ENCODE peak calls at places on chromosomes 13 and 19, in nine cellular contexts. D is Peyer's patch, Z is fibroblast of the conjunctiva, M is ELR, R is hypothalamus, V is NCI-H2227 treated with DMSO at 0.1 percent for 48 hours, A is LoVo, E is mucosa of descending colon, F is progenitor cell of endocrine pancreas. N is an unnamed sample.

GRCh38 chr19:44662686-44663085 is 8.6 kb upstream of the CEACAM19 start:
- DNase-seq in M (no peak), A (no peak), D (no peak), E (no peak), V (no peak), F (no peak), Z (no peak), R (no peak), N (no peak)

GRCh38 chr13:30088312-30088855 is 219.0 kb downstream of the KATNAL1 start:
- DNase-seq in E (no peak), R (no peak), V (no peak), M (no peak), D (no peak), A (no peak), F (no peak), Z (no peak), N (no peak)

GRCh38 chr19:48477696-48478338 is 8.6 kb downstream of the CYTH2 start:
- DNase-seq in F (no peak), Z (no peak), M (no peak), D (no peak), R (no peak), A (no peak), E (no peak), V (no peak), N (no peak)

GRCh38 chr19:8673281-8673891 is 25.2 kb downstream of the ACTL9 start:
- DNase-seq in D (no peak), V (no peak), M (no peak), F (no peak), E (no peak), A (no peak), R (no peak), Z (no peak), N (no peak)

GRCh38 chr19:56111601-56112312 is 9.3 kb downstream of the ZNF787 start:
- DNase-seq in E (peak; percentile 83), V (peak; percentile 42), R (peak; percentile 24), M (no peak), A (no peak), Z (no peak), D (peak; percentile 78), F (no peak), N (no peak)

GRCh38 chr13:101417501-101417900 is 1.2 kb upstream of the NALCN start:
- DNase-seq in E (no peak), A (no peak), F (no peak), M (no peak), V (no peak), D (no peak), R (no peak), Z (no peak), N (no peak)

GRCh38 chr13:77637583-77637982 is 59.9 kb upstream of the SLAIN1 start:
- DNase-seq in M (no peak), R (no peak), F (no peak), A (no peak), E (no peak), V (no peak), Z (no peak), D (no peak), N (no peak)

GRCh38 chr13:30829145-30829544 is 76.9 kb upstream of the MEDAG start:
- DNase-seq in R (no peak), M (peak; percentile 94), V (no peak), Z (no peak), F (no peak), E (no peak), D (no peak), A (peak; percentile 60), N (no peak)

GRCh38 chr19:19657397-19657783 is 6.1 kb downstream of the ATP13A1 start:
- DNase-seq in V (no peak), M (no peak), A (no peak), Z (no peak), R (no peak), D (no peak), F (no peak), E (peak; percentile 43), N (no peak)

GRCh38 chr19:19134687-19135158 is 3.6 kb downstream of the TMEM161A start:
- DNase-seq in M (no peak), R (no peak), Z (no peak), A (no peak), F (peak; percentile 40), D (no peak), V (no peak), E (no peak), N (no peak)

GRCh38 chr19:2554856-2555255 is 78.9 kb downstream of the GADD45B start:
- DNase-seq in M (peak; percentile 47), R (no peak), Z (no peak), A (peak; percentile 78), F (no peak), V (no peak), E (peak; percentile 12), D (no peak), N (no peak)

GRCh38 chr13:101785858-101786257 is 333.4 kb downstream of the ITGBL1 start:
- DNase-seq in F (no peak), D (no peak), R (no peak), E (no peak), V (peak; percentile 6), A (no peak), Z (no peak), M (peak; percentile 60), N (peak; percentile 0)

GRCh38 chr19:31718041-31718440 is 368.8 kb upstream of the TSHZ3 start:
- DNase-seq in D (no peak), A (no peak), V (no peak), F (no peak), Z (no peak), M (no peak), E (no peak), R (no peak), N (no peak)

GRCh38 chr19:1651061-1651547 is 1.3 kb downstream of the TCF3 start:
- DNase-seq in A (no peak), Z (no peak), R (no peak), V (no peak), D (no peak), E (peak; percentile 71), M (peak; percentile 42), F (no peak), N (no peak)

GRCh38 chr13:99434258-99434788 is 66.9 kb upstream of the TM9SF2 start:
- DNase-seq in F (no peak), R (no peak), A (no peak), M (peak; percentile 8), V (no peak), Z (no peak), D (no peak), E (no peak), N (no peak)

GRCh38 chr19:6489278-6490061 is 7.9 kb upstream of the DENND1C start:
- DNase-seq in F (no peak), E (no peak), M (no peak), A (no peak), V (no peak), R (no peak), D (no peak), Z (no peak), N (no peak)

GRCh38 chr13:31862828-31863227 is 123.5 kb downstream of the RXFP2 start:
- DNase-seq in V (no peak), M (no peak), Z (no peak), F (no peak), D (no peak), R (no peak), E (no peak), A (no peak), N (no peak)

GRCh38 chr13:28584873-28585317 is 74.0 kb upstream of the POMP start:
- DNase-seq in F (no peak), E (no peak), V (no peak), Z (no peak), M (peak; percentile 75), A (no peak), D (no peak), R (no peak), N (no peak)

GRCh38 chr13:48555441-48555840 is 22.6 kb upstream of the RCBTB2 start:
- DNase-seq in F (no peak), D (no peak), V (no peak), R (no peak), E (no peak), Z (no peak), M (no peak), A (no peak), N (no peak)

N was measured in substantia nigra.